ENCODE peak calls at places on chromosomes 5 and 9, in four cellular contexts. M is mammary epithelial cell, C is Calu3, A is B cell. N is an unnamed sample.

GRCh38 chr9:136711751-136712689 is at the start of gene DIPK1B:
- DNase-seq in C (no peak), A (no peak), M (no peak), N (no peak)

GRCh38 chr9:33109097-33109496 is 32.6 kb upstream of the SMU1 start:
- DNase-seq in C (no peak), A (no peak), M (no peak), N (no peak)

GRCh38 chr5:76601470-76601869 is 21.7 kb downstream of the F2RL2 start:
- DNase-seq in A (peak), M (peak), C (peak), N (peak)

GRCh38 chr5:12883395-12883794 is 979.1 kb upstream of the CTNND2 start:
- DNase-seq in M (no peak), A (no peak), C (no peak), N (no peak)

GRCh38 chr5:133668458-133668857 is 56.1 kb upstream of the FSTL4 start:
- DNase-seq in C (no peak), A (no peak), M (no peak), N (no peak)

GRCh38 chr5:146967646-146968045 is 89.1 kb upstream of the PPP2R2B start:
- DNase-seq in A (no peak), C (no peak), M (no peak), N (no peak)

GRCh38 chr9:74760031-74760700 is 127.6 kb downstream of the TRPM6 start:
- DNase-seq in M (peak), A (no peak), C (no peak), N (peak)

GRCh38 chr5:63960646-63961045 is 1.6 kb downstream of the HTR1A start:
- DNase-seq in C (no peak), A (no peak), M (no peak), N (no peak)

GRCh38 chr5:36744678-36745659 is 131.6 kb upstream of the NIPBL start:
- DNase-seq in M (peak), A (peak), C (peak), N (peak)

GRCh38 chr9:131583342-131583645 is 38.0 kb downstream of the PRRT1B start:
- DNase-seq in M (no peak), A (no peak), C (no peak), N (no peak)

GRCh38 chr5:173984218-173984617 is 4.8 kb upstream of the C5orf47 start:
- DNase-seq in A (no peak), C (peak), M (no peak), N (peak)

GRCh38 chr9:130137870-130138653 is 34.1 kb upstream of the NCS1 start:
- DNase-seq in M (peak), C (no peak), A (no peak), N (peak)

GRCh38 chr5:59798862-59799667 is 94.5 kb downstream of the PDE4D start:
- DNase-seq in M (peak), A (peak), C (peak), N (peak)

GRCh38 chr5:139282195-139282557 is 11.4 kb upstream of the MATR3 start:
- DNase-seq in C (no peak), M (no peak), A (no peak), N (peak)

GRCh38 chr9:101114317-101114716 is 85.8 kb downstream of the PLPPR1 start:
- DNase-seq in A (no peak), C (no peak), M (no peak), N (no peak)

GRCh38 chr9:87425202-87425601 is 72.5 kb upstream of the DAPK1 start:
- DNase-seq in M (no peak), A (no peak), C (no peak), N (no peak)

GRCh38 chr5:143887302-143887638 is 75.3 kb downstream of the HMHB1 start:
- DNase-seq in A (no peak), M (peak), C (peak), N (peak)

GRCh38 chr5:522899-523657 is 1.2 kb downstream of the SLC9A3 start:
- DNase-seq in M (no peak), C (no peak), A (no peak), N (no peak)

GRCh38 chr9:96116275-96117051 is 185.5 kb downstream of the HSD17B3 start:
- DNase-seq in A (no peak), C (peak), M (no peak), N (no peak)

GRCh38 chr5:37886207-37886905 is 46.5 kb upstream of the GDNF start:
- DNase-seq in C (no peak), A (no peak), M (no peak), N (no peak)

GRCh38 chr5:6730407-6730806 is 17.2 kb downstream of the TENT4A start:
- DNase-seq in C (peak), A (no peak), M (no peak), N (no peak)

GRCh38 chr9:96619109-96619435 is 571 bp downstream of the CDC14B start:
- DNase-seq in C (no peak), A (no peak), M (no peak), N (no peak)

GRCh38 chr9:34985311-34985899 is 4.1 kb upstream of the DNAJB5 start:
- DNase-seq in C (peak), M (peak), A (peak), N (peak)

GRCh38 chr5:123647066-123647465 is 135.1 kb downstream of the CSNK1G3 start:
- DNase-seq in M (no peak), A (no peak), C (no peak), N (no peak)

GRCh38 chr5:129345213-129345925 is 114.7 kb upstream of the ADAMTS19 start:
- DNase-seq in M (no peak), A (no peak), C (no peak), N (no peak)

GRCh38 chr5:96709152-96709821 is 47.1 kb downstream of the CAST start:
- DNase-seq in C (no peak), M (peak), A (no peak), N (peak)

GRCh38 chr5:142925795-142926194 is 155.6 kb downstream of the ARHGAP26 start:
- DNase-seq in M (peak), A (no peak), C (peak), N (peak)

GRCh38 chr9:70315389-70315788 is 56.6 kb downstream of the SMC5 start:
- DNase-seq in A (no peak), C (no peak), M (peak), N (no peak)

GRCh38 chr5:157335534-157336422 is 69.9 kb downstream of the CYFIP2 start:
- DNase-seq in A (no peak), M (no peak), C (no peak), N (no peak)

GRCh38 chr5:151449288-151449687 is 1.9 kb downstream of the SLC36A1 start:
- DNase-seq in M (no peak), A (no peak), C (no peak), N (no peak)

GRCh38 chr5:136043551-136043950 is 14.8 kb downstream of the TGFBI start:
- DNase-seq in M (no peak), A (no peak), C (no peak), N (no peak)

GRCh38 chr5:150340614-150341265 is 16.8 kb upstream of the TCOF1 start:
- DNase-seq in A (no peak), M (no peak), C (no peak), N (no peak)

GRCh38 chr5:963673-964531 is 44.7 kb upstream of the NKD2 start:
- DNase-seq in M (no peak), A (no peak), C (no peak), N (no peak)

GRCh38 chr5:87899109-87900100 is 369.2 kb downstream of the TMEM161B start:
- DNase-seq in A (no peak), C (no peak), M (no peak), N (peak)

GRCh38 chr5:142808778-142809606 is 38.8 kb downstream of the ARHGAP26 start:
- DNase-seq in C (no peak), A (no peak), M (no peak), N (no peak)

GRCh38 chr9:3285365-3286161 is 240.2 kb downstream of the RFX3 start:
- DNase-seq in A (no peak), M (peak), C (no peak), N (no peak)

GRCh38 chr5:86330736-86331135 is 287.0 kb upstream of the COX7C start:
- DNase-seq in C (no peak), M (no peak), A (no peak), N (no peak)

GRCh38 chr5:147303251-147303650 is 68.4 kb downstream of the STK32A start:
- DNase-seq in A (no peak), M (no peak), C (peak), N (peak)

GRCh38 chr9:97983524-97984187 is 515 bp downstream of the ANP32B start:
- DNase-seq in M (peak), C (peak), A (peak), N (peak)
- TF ChIP-seq CTCF in M (no peak), C (no peak), A (no peak), N (no peak)

GRCh38 chr9:113705938-113706519 is 170.1 kb upstream of the ZNF618 start:
- DNase-seq in M (no peak), A (no peak), C (no peak), N (no peak)
- TF ChIP-seq CTCF in M (no peak), A (no peak), C (no peak), N (no peak)

DNA sequence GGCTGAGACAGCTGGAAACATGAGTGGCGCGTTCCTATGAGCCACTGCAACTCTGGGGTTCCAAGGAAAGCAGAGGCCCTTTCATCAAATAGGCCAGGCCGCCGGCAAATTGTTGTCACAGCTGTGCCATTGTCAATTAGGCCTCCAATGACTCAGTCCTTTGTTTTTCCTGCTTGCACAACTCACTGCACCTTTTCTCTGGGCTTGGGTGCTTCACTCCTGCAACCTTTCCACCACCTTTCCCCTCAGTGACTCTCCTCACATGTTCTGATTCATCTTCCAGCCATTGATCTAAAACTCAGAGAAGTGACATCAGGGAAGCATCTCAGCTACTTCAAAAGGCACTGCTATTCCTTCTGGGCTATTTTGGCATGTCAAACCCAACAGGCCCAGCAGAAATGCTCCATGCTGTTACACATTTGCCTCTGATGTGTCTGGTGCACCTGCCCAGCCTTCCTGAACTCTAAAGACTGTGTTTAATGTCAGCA is 653.7 kb downstream of the NR2F1-AS1 start:
- DNase-seq in M (peak), A (no peak), C (peak), N (peak)
- TF ChIP-seq CTCF in M (no peak), A (no peak), C (no peak), N (no peak)

GRCh38 chr5:166377756-166378155 is 1913.7 kb upstream of the WWC1 start:
- DNase-seq in M (no peak), C (no peak), A (no peak), N (no peak)

GRCh38 chr5:166379515-166379914 is 1911.9 kb upstream of the WWC1 start:
- DNase-seq in M (no peak), C (no peak), A (no peak), N (no peak)

GRCh38 chr5:166382031-166382430 is 1909.4 kb upstream of the WWC1 start:
- DNase-seq in M (no peak), A (no peak), C (peak), N (peak)
- TF ChIP-seq CTCF in M (no peak), A (no peak), C (no peak), N (peak)

GRCh38 chr5:42636425-42636824 is 120.2 kb upstream of the CCDC152 start:
- DNase-seq in C (no peak), M (peak), A (no peak), N (peak)
- TF ChIP-seq CTCF in C (peak), M (peak), A (peak), N (peak)

DNA sequence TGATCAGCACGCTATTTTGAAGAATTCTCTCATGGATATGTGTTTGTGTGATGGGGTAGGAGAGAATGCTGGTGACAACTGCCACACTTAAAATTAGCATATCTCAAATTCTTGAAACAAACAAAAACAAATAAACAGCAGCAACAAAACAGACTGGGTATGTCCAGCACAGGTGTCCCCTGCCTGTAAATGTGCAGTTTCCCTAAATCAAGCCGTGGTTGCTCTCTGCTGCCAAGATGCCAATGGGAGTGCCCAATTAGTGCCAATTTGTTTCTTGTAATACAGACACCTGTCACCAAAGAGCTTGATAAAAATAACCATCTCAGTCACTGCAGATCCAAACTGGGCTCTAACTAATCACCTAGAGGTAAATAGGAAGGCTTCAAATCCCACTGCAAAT is 144.2 kb upstream of the SMARCA2 start:
- DNase-seq in M (no peak), A (no peak), C (no peak), N (no peak)
- TF ChIP-seq CTCF in M (no peak), A (no peak), C (no peak), N (no peak)

GRCh38 chr9:95087659-95088242 is 229.8 kb downstream of the FANCC start:
- DNase-seq in M (peak), C (peak), A (no peak), N (peak)
- TF ChIP-seq CTCF in M (peak), C (no peak), A (no peak), N (no peak)

GRCh38 chr9:73067074-73067473 is 84.6 kb upstream of the ANXA1 start:
- DNase-seq in C (no peak), A (no peak), M (no peak), N (no peak)
- TF ChIP-seq CTCF in C (no peak), A (no peak), M (no peak), N (no peak)